ENCODE peak calls at places on chromosomes 12 and 14, in five cellular contexts. One of them, this sample, is unnamed.

GRCh38 chr12:50922820-50923219 is 29.5 kb upstream of the HIGD1C start:
- DNase-seq in CD8-positive, alpha-beta memory T cell: no peak
- DNase-seq in GM23338: no peak
- DNase-seq in RWPE1: no peak
- DNase-seq in pancreas: no peak
- DNase-seq in this sample: no peak

GRCh38 chr12:3632256-3633240 is 120.4 kb downstream of the CRACR2A start:
- DNase-seq in GM23338: no peak
- DNase-seq in pancreas: no peak
- DNase-seq in RWPE1: no peak
- DNase-seq in CD8-positive, alpha-beta memory T cell: no peak
- DNase-seq in this sample: no peak

GRCh38 chr12:104347374-104348075 is 44.0 kb downstream of the EID3 start:
- DNase-seq in RWPE1: no peak
- DNase-seq in pancreas: no peak
- DNase-seq in CD8-positive, alpha-beta memory T cell: no peak
- DNase-seq in GM23338: no peak
- DNase-seq in this sample: no peak

GRCh38 chr12:125406131-125406530 is 340.9 kb downstream of the AACS start:
- DNase-seq in GM23338: no peak
- DNase-seq in CD8-positive, alpha-beta memory T cell: no peak
- DNase-seq in pancreas: no peak
- DNase-seq in RWPE1: no peak
- DNase-seq in this sample: no peak

GRCh38 chr14:95048771-95049312 is 108.5 kb downstream of the DICER1 start:
- DNase-seq in CD8-positive, alpha-beta memory T cell: no peak
- DNase-seq in GM23338: peak; percentile 18
- DNase-seq in RWPE1: no peak
- DNase-seq in pancreas: no peak
- DNase-seq in this sample: no peak

GRCh38 chr12:1532367-1532752 is 62.0 kb downstream of the FBXL14 start:
- DNase-seq in CD8-positive, alpha-beta memory T cell: no peak
- DNase-seq in GM23338: no peak
- DNase-seq in RWPE1: no peak
- DNase-seq in pancreas: no peak
- DNase-seq in this sample: no peak

GRCh38 chr12:28709996-28710685 is 438.9 kb upstream of the FAR2 start:
- DNase-seq in CD8-positive, alpha-beta memory T cell: no peak
- DNase-seq in pancreas: no peak
- DNase-seq in RWPE1: no peak
- DNase-seq in GM23338: no peak
- DNase-seq in this sample: no peak

GRCh38 chr14:50001146-50001998 is 108.5 kb downstream of the ARF6 start:
- DNase-seq in pancreas: peak; percentile 43
- DNase-seq in GM23338: peak; percentile 45
- DNase-seq in CD8-positive, alpha-beta memory T cell: peak; percentile 54
- DNase-seq in RWPE1: peak; percentile 86
- DNase-seq in this sample: peak; percentile 56

GRCh38 chr14:94679941-94680340 is 67.8 kb downstream of the SERPINA3 start:
- DNase-seq in pancreas: no peak
- DNase-seq in RWPE1: no peak
- DNase-seq in GM23338: no peak
- DNase-seq in CD8-positive, alpha-beta memory T cell: no peak
- DNase-seq in this sample: no peak

GRCh38 chr12:52362118-52362726 is 5.1 kb downstream of the KRT85 start:
- DNase-seq in CD8-positive, alpha-beta memory T cell: no peak
- DNase-seq in pancreas: no peak
- DNase-seq in GM23338: peak; percentile 34
- DNase-seq in RWPE1: no peak
- DNase-seq in this sample: no peak

GRCh38 chr14:97218336-97218712 is 421.1 kb downstream of the VRK1 start:
- DNase-seq in CD8-positive, alpha-beta memory T cell: no peak
- DNase-seq in GM23338: peak; percentile 77
- DNase-seq in pancreas: no peak
- DNase-seq in RWPE1: no peak
- DNase-seq in this sample: no peak

GRCh38 chr12:29255061-29255460 is 106.0 kb downstream of the FAR2 start:
- DNase-seq in RWPE1: no peak
- DNase-seq in GM23338: no peak
- DNase-seq in pancreas: no peak
- DNase-seq in CD8-positive, alpha-beta memory T cell: no peak
- DNase-seq in this sample: no peak

GRCh38 chr12:3353621-3354020 is 137.4 kb upstream of the PRMT8 start:
- DNase-seq in CD8-positive, alpha-beta memory T cell: no peak
- DNase-seq in GM23338: no peak
- DNase-seq in RWPE1: no peak
- DNase-seq in pancreas: no peak
- DNase-seq in this sample: no peak

GRCh38 chr12:46659844-46660243 is 166.0 kb downstream of the SLC38A4 start:
- DNase-seq in RWPE1: no peak
- DNase-seq in pancreas: no peak
- DNase-seq in GM23338: no peak
- DNase-seq in CD8-positive, alpha-beta memory T cell: no peak
- DNase-seq in this sample: no peak

GRCh38 chr14:85414142-85414541 is 115.8 kb upstream of the FLRT2 start:
- DNase-seq in pancreas: no peak
- DNase-seq in GM23338: no peak
- DNase-seq in CD8-positive, alpha-beta memory T cell: no peak
- DNase-seq in RWPE1: no peak
- DNase-seq in this sample: no peak

GRCh38 chr12:99024870-99025269 is 379.8 kb downstream of the APAF1 start:
- DNase-seq in CD8-positive, alpha-beta memory T cell: no peak
- DNase-seq in RWPE1: no peak
- DNase-seq in GM23338: no peak
- DNase-seq in pancreas: no peak
- DNase-seq in this sample: no peak

GRCh38 chr14:21070083-21070609 is at the start of gene ARHGEF40:
- DNase-seq in pancreas: peak; percentile 84
- DNase-seq in GM23338: peak; percentile 60
- DNase-seq in CD8-positive, alpha-beta memory T cell: no peak
- DNase-seq in RWPE1: peak; percentile 43
- DNase-seq in this sample: no peak
- H3K27ac ChIP-seq in pancreas: peak within 1 kb of the TSS; percentile 79
- H3K27ac ChIP-seq in GM23338: peak within 1 kb of the TSS; percentile 92
- H3K27ac ChIP-seq in CD8-positive, alpha-beta memory T cell: peak within 1 kb of the TSS; percentile 31
- H3K27ac ChIP-seq in RWPE1: peak within 1 kb of the TSS; percentile 83
- H3K27ac ChIP-seq in this sample: no peak within 1 kb of the TSS

DNA sequence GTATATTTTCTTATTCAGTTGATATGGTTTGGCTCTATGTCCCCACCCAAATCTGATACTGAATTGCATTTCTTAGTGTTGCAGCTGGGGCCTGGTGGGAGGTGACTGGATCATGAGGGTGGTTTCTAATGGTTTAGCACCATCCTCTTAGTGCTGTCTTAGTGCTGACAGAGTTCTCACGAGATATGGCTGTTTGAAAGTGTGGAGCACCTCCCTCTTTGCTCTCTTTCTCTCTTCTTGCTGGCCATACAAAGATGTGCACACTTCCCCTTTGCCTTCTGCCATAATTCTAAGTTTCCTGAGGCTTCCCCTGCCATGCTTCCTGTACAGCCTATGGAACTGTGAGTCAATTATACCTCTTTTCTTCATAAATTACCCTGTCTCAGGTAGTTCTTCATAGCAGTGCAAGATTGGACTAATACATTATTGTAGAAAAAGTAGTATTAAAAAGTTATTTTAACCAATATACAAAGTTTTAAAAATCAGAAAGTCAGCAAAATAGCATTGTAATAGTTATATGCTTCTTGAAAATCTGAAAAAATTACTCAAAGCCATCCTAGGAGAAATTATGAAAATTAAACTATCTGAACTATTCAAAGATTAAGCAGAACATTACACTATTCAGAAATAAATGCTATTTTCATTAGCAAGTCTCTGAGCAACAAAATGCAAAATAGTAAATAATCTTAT is 84.1 kb downstream of the PPP1R12A start:
- DNase-seq in RWPE1: no peak
- DNase-seq in CD8-positive, alpha-beta memory T cell: no peak
- DNase-seq in pancreas: no peak
- DNase-seq in GM23338: no peak
- DNase-seq in this sample: no peak
- H3K27ac ChIP-seq in RWPE1: no peak overlapping the region
- H3K27ac ChIP-seq in CD8-positive, alpha-beta memory T cell: no peak overlapping the region
- H3K27ac ChIP-seq in pancreas: no peak overlapping the region
- H3K27ac ChIP-seq in GM23338: no peak overlapping the region
- H3K27ac ChIP-seq in this sample: no peak overlapping the region

GRCh38 chr12:108686753-108687152 is 44.6 kb downstream of the CORO1C start:
- DNase-seq in GM23338: no peak
- DNase-seq in CD8-positive, alpha-beta memory T cell: no peak
- DNase-seq in pancreas: peak; percentile 25
- DNase-seq in RWPE1: no peak
- DNase-seq in this sample: no peak
- H3K27ac ChIP-seq in GM23338: peak overlapping the region; percentile 57
- H3K27ac ChIP-seq in CD8-positive, alpha-beta memory T cell: peak overlapping the region; percentile 7
- H3K27ac ChIP-seq in pancreas: no peak overlapping the region
- H3K27ac ChIP-seq in RWPE1: no peak overlapping the region
- H3K27ac ChIP-seq in this sample: no peak overlapping the region

DNA sequence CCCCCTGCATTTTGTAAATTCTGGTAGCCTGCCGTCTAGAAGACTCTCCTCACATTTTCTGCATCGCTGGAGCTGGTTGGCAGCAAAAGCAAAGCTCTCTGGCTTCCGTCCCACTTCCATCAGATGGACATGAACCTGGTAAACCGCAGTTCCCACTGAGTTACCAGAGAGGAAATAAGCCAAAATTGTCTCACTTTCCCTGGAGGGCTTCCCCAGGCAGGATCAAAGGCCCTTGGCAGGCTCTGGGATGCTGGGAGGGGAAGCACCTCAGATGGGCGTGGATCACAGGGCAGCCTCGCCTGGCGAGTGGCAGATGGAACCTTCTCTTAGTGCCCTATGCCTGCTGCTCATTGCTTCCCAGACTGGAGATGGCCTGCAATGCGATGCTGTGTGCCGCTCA is 243.6 kb downstream of the TMEM132C start:
- DNase-seq in CD8-positive, alpha-beta memory T cell: no peak
- DNase-seq in pancreas: no peak
- DNase-seq in RWPE1: no peak
- DNase-seq in GM23338: no peak
- DNase-seq in this sample: no peak
- H3K27ac ChIP-seq in CD8-positive, alpha-beta memory T cell: no peak overlapping the region
- H3K27ac ChIP-seq in pancreas: no peak overlapping the region
- H3K27ac ChIP-seq in RWPE1: no peak overlapping the region
- H3K27ac ChIP-seq in GM23338: no peak overlapping the region
- H3K27ac ChIP-seq in this sample: no peak overlapping the region